ENCODE peak calls at places on chromosome 17, in six cellular contexts. One of them, this sample, is unnamed.

GRCh38 chr17:45050680-45051059 is 762 bp downstream of the DCAKD start:
- DNase-seq in SK-N-SH: peak; percentile 56
- DNase-seq in A549: peak; percentile 37
- DNase-seq in esophagus squamous epithelium: no peak
- DNase-seq in AG04449: no peak
- DNase-seq in body of pancreas: peak; percentile 19
- DNase-seq in this sample: no peak

GRCh38 chr17:31907342-31907975 is 6.0 kb upstream of the UTP6 start:
- DNase-seq in SK-N-SH: no peak
- DNase-seq in A549: no peak
- DNase-seq in esophagus squamous epithelium: no peak
- DNase-seq in AG04449: no peak
- DNase-seq in body of pancreas: peak; percentile 69
- DNase-seq in this sample: no peak

GRCh38 chr17:36746654-36747053 is 145.3 kb downstream of the MRM1 start:
- DNase-seq in SK-N-SH: no peak
- DNase-seq in A549: no peak
- DNase-seq in esophagus squamous epithelium: no peak
- DNase-seq in AG04449: no peak
- DNase-seq in body of pancreas: no peak
- DNase-seq in this sample: no peak

GRCh38 chr17:71412803-71413202 is 708.0 kb upstream of the SOX9 start:
- DNase-seq in SK-N-SH: no peak
- DNase-seq in A549: peak; percentile 84
- DNase-seq in esophagus squamous epithelium: no peak
- DNase-seq in AG04449: peak; percentile 93
- DNase-seq in body of pancreas: no peak
- DNase-seq in this sample: no peak

GRCh38 chr17:16283705-16284104 is 66.7 kb downstream of the PIGL start:
- DNase-seq in SK-N-SH: no peak
- DNase-seq in A549: peak; percentile 45
- DNase-seq in esophagus squamous epithelium: no peak
- DNase-seq in AG04449: no peak
- DNase-seq in body of pancreas: no peak
- DNase-seq in this sample: no peak

GRCh38 chr17:18070861-18071340 is 16.8 kb upstream of the DRG2 start:
- DNase-seq in SK-N-SH: no peak
- DNase-seq in A549: no peak
- DNase-seq in esophagus squamous epithelium: no peak
- DNase-seq in AG04449: no peak
- DNase-seq in body of pancreas: peak; percentile 8
- DNase-seq in this sample: no peak

GRCh38 chr17:27473748-27474609 is 17.7 kb downstream of the KSR1 start:
- DNase-seq in SK-N-SH: no peak
- DNase-seq in A549: no peak
- DNase-seq in esophagus squamous epithelium: no peak
- DNase-seq in AG04449: no peak
- DNase-seq in body of pancreas: peak; percentile 91
- DNase-seq in this sample: no peak

GRCh38 chr17:17146791-17147406 is 59.2 kb downstream of the PLD6 start:
- DNase-seq in SK-N-SH: no peak
- DNase-seq in A549: peak; percentile 66
- DNase-seq in esophagus squamous epithelium: no peak
- DNase-seq in AG04449: no peak
- DNase-seq in body of pancreas: peak; percentile 36
- DNase-seq in this sample: peak; percentile 29

GRCh38 chr17:60249517-60249826 is 99.7 kb downstream of the CA4 start:
- DNase-seq in SK-N-SH: no peak
- DNase-seq in A549: no peak
- DNase-seq in esophagus squamous epithelium: no peak
- DNase-seq in AG04449: no peak
- DNase-seq in body of pancreas: no peak
- DNase-seq in this sample: no peak

DNA sequence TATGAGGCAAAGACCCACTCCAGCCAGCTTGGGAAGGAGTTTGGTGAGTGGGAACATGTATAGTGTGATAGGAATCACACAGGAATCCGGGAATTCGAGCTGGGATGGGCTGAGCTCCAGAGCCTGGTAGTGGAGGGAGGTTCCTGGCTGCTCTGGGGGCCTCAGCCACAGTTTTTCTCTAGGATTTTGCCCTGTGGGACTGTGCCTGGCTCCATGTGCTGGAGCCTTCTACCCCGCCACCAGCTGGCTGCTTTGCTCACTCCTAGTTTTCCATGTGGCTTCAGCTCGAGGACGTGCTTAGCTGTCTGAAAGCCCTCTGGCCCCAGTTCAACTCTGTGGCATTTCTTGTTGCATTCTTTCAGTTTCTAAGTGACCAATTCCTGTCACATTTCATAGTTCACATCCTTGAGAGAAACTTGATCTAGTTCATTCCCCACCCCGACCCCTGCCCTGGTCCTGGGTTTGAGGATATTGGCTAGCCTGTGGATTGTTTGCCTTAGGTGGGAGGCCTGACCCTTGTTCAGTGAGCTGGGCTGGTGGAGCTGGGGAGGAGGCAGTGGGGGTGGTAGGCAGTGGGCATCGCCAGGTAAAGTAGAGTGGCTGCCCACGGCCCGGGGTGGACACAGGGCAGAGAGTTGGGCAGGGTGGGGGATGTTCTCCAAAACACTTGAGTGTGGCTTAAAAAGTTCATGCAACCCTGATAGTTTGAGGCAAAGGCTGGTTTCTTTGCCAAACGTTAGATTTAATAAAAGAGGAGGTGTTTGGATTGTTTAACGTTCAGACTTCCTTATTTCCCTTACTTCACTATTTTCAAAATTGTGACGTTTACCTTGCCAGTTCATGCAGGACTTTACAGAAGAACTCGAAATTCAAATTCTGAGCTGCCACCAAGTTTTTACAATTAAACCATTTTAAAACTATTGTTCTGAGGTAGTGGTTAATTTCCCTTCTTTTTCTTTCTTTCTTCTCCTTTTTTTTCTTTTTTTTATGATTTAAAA is 5.2 kb downstream of the SEC14L1 start:
- DNase-seq in SK-N-SH: peak; percentile 44
- DNase-seq in A549: no peak
- DNase-seq in esophagus squamous epithelium: no peak
- DNase-seq in AG04449: no peak
- DNase-seq in body of pancreas: peak; percentile 84
- DNase-seq in this sample: no peak
- H3K4me3 ChIP-seq in SK-N-SH: no peak overlapping the region
- H3K4me3 ChIP-seq in A549: no peak overlapping the region
- H3K4me3 ChIP-seq in esophagus squamous epithelium: peak overlapping the region; percentile 0
- H3K4me3 ChIP-seq in AG04449: no peak overlapping the region
- H3K4me3 ChIP-seq in body of pancreas: no peak overlapping the region
- H3K4me3 ChIP-seq in this sample: no peak overlapping the region

GRCh38 chr17:77555110-77555509 is 403.4 kb upstream of the TNRC6C start:
- DNase-seq in SK-N-SH: peak; percentile 56
- DNase-seq in A549: no peak
- DNase-seq in esophagus squamous epithelium: no peak
- DNase-seq in AG04449: no peak
- DNase-seq in body of pancreas: no peak
- DNase-seq in this sample: no peak
- H3K4me3 ChIP-seq in SK-N-SH: no peak overlapping the region
- H3K4me3 ChIP-seq in A549: no peak overlapping the region
- H3K4me3 ChIP-seq in esophagus squamous epithelium: no peak overlapping the region
- H3K4me3 ChIP-seq in AG04449: no peak overlapping the region
- H3K4me3 ChIP-seq in body of pancreas: no peak overlapping the region
- H3K4me3 ChIP-seq in this sample: no peak overlapping the region

DNA sequence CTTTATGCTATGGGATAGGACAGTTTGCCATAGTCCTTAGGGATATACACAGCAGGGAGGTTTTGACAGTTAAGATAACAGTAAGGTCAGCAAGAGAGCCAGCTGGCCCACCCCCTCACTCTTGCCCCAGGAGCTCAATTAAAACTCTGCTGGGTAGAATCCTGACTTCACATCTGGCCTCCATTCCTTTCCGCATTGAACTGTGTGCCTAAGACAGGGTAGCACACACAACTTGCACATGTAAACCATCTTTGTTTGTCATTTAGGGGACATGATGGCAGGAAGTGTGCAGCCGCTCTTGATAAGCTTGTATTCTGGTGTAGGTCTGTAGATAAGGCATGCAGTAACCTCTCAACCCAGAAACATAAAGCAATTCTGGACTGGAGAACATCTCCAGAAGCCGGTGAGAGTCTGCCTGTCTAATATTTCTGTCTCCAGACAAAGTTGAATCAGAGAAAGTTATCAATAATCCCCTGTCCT is 5.2 kb downstream of the MINK1 start:
- DNase-seq in SK-N-SH: no peak
- DNase-seq in A549: no peak
- DNase-seq in esophagus squamous epithelium: no peak
- DNase-seq in AG04449: no peak
- DNase-seq in body of pancreas: no peak
- DNase-seq in this sample: no peak
- H3K4me3 ChIP-seq in SK-N-SH: no peak overlapping the region
- H3K4me3 ChIP-seq in A549: no peak overlapping the region
- H3K4me3 ChIP-seq in esophagus squamous epithelium: no peak overlapping the region
- H3K4me3 ChIP-seq in AG04449: no peak overlapping the region
- H3K4me3 ChIP-seq in body of pancreas: no peak overlapping the region
- H3K4me3 ChIP-seq in this sample: no peak overlapping the region

DNA sequence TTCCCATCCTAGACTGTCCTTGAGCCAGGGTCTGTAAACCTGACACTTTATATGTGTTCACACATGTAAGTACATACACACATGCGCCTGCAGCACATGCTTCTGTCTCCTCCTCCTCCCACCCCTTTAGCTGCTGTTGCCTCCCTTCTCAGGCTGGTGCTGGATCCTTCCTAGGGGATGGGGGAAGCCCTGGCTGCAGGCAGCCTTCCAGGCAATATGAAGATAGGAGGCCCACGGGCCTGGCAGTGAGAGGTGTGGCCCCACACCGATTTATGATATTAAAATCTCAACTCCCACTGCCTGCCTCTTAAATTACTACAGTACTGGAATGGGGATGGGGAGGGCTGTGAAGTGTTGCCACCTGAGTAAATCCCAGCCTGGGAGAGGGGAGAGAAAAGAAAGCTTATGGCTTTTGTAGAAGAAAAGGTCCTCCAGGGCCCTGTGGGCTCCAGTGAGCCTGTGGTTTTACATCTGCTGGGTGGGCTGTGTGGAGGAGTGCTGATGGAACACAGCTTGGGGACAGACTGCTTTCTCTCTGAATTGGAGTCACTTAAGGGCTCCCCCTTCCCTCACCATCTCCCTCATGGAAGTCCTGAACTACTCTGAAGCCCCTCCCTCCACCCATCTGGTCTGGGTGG is 987 bp upstream of the WNK4 start:
- DNase-seq in SK-N-SH: no peak
- DNase-seq in A549: no peak
- DNase-seq in esophagus squamous epithelium: no peak
- DNase-seq in AG04449: no peak
- DNase-seq in body of pancreas: no peak
- DNase-seq in this sample: no peak
- H3K4me3 ChIP-seq in SK-N-SH: no peak overlapping the region
- H3K4me3 ChIP-seq in A549: no peak overlapping the region
- H3K4me3 ChIP-seq in esophagus squamous epithelium: no peak overlapping the region
- H3K4me3 ChIP-seq in AG04449: peak overlapping the region; percentile 6
- H3K4me3 ChIP-seq in body of pancreas: no peak overlapping the region
- H3K4me3 ChIP-seq in this sample: no peak overlapping the region